ENCODE peak calls at places on chromosomes 13 and 19, in four cellular contexts. D, A, R and F are unnamed samples. For H3K9me3 and H3K79me1, the result is how much of the 10 kb centered on the place peaks cover.

GRCh38 chr19:8455018-8455417 is 10.2 kb downstream of the HNRNPM start:
- DNase-seq in D (no peak), A (no peak), R (no peak), F (no peak)

GRCh38 chr13:44109986-44110640 is 230.4 kb downstream of the LACC1 start:
- DNase-seq in D (no peak), A (no peak), R (no peak), F (no peak)

GRCh38 chr13:62119739-62120700 is 704.4 kb upstream of the PCDH20 start:
- DNase-seq in D (no peak), A (no peak), R (peak), F (peak)

GRCh38 chr13:74920361-74920760 is 561.6 kb downstream of the TBC1D4 start:
- DNase-seq in D (no peak), A (no peak), R (no peak), F (peak)

GRCh38 chr19:16702123-16702522 is 17.5 kb upstream of the NWD1 start:
- DNase-seq in D (no peak), A (no peak), R (peak), F (peak)

GRCh38 chr19:42246143-42246868 is 3.9 kb upstream of the GSK3A start:
- DNase-seq in D (no peak), A (no peak), R (peak), F (peak)

GRCh38 chr13:100089633-100090032 is 740 bp downstream of the PCCA start:
- DNase-seq in D (no peak), A (no peak), R (peak), F (peak)

GRCh38 chr13:73056054-73056962 is 2.5 kb upstream of the KLF5 start:
- DNase-seq in D (no peak), A (no peak), R (peak), F (peak)

GRCh38 chr19:15241259-15241658 is 9.0 kb upstream of the EPHX3 start:
- DNase-seq in D (no peak), A (no peak), R (peak), F (no peak)

GRCh38 chr19:55383789-55384575 is at the start of gene TMEM238:
- DNase-seq in D (no peak), A (peak), R (peak), F (peak)

GRCh38 chr13:20174656-20175405 is 14.0 kb upstream of the GJA3 start:
- DNase-seq in D (peak), A (no peak), R (peak), F (peak)

GRCh38 chr19:38513762-38514167 is 80.3 kb downstream of the RYR1 start:
- DNase-seq in D (no peak), A (no peak), R (no peak), F (no peak)

GRCh38 chr13:113545931-113546516 is 38.5 kb upstream of the TFDP1 start:
- DNase-seq in D (no peak), A (no peak), R (no peak), F (no peak)

GRCh38 chr19:33395561-33396550 is 22.3 kb downstream of the CEBPG start:
- DNase-seq in D (no peak), A (no peak), R (peak), F (no peak)

GRCh38 chr19:10424011-10424637 is 3.8 kb downstream of the PDE4A start:
- DNase-seq in D (no peak), A (peak), R (peak), F (peak)

GRCh38 chr13:110973007-110973700 is 58.3 kb upstream of the ANKRD10 start:
- DNase-seq in D (no peak), A (no peak), R (no peak), F (no peak)

GRCh38 chr19:49801966-49802661 is 11.0 kb downstream of the FUZ start:
- DNase-seq in D (no peak), A (peak), R (peak), F (peak)

GRCh38 chr13:30124131-30124768 is 183.1 kb downstream of the KATNAL1 start:
- DNase-seq in D (no peak), A (no peak), R (no peak), F (no peak)

GRCh38 chr13:46389985-46390384 is 2.9 kb upstream of the RUBCNL start:
- DNase-seq in D (no peak), A (no peak), R (no peak), F (no peak)
- H4K91ac ChIP-seq in D (no peak), A (no peak), R (no peak), F (no peak)

GRCh38 chr19:40023969-40024368 is 27.1 kb downstream of the ZNF546 start:
- DNase-seq in D (no peak), A (no peak), R (no peak), F (no peak)
- H3K9me3 ChIP-seq in D (half or more), A (half or more), R (under half), F (half or more)

GRCh38 chr19:21513651-21514050 is 8.2 kb downstream of the ZNF429 start:
- DNase-seq in D (no peak), A (no peak), R (no peak), F (no peak)

GRCh38 chr19:21519488-21519887 is 14.1 kb downstream of the ZNF429 start:
- DNase-seq in D (no peak), A (no peak), R (no peak), F (no peak)
- H3K79me1 ChIP-seq in D (under half), A (under half), R (under half), F (under half)

DNA sequence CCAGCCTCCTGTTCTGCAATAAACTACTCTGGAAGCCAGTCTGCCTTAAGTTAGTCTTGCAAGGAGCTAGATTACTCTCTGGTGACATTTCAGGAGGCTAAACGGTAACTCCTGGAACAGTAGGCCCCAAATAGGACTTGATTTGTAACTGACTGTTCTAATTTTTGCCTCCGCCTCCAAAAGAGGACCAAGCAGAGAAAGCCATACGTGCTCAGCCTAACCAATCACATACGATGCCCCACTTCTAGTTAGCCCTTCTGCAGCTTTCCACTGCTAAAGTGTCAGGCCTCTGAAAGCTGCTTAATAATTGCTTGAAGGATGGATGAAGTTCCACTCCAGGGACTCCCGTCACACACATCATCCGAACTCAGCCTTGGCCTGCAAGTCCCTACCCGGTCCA is 749 bp downstream of the ZNF805 start:
- DNase-seq in D (no peak), A (no peak), R (peak), F (peak)
- H4K91ac ChIP-seq in D (no peak), A (no peak), R (peak), F (no peak)

DNA sequence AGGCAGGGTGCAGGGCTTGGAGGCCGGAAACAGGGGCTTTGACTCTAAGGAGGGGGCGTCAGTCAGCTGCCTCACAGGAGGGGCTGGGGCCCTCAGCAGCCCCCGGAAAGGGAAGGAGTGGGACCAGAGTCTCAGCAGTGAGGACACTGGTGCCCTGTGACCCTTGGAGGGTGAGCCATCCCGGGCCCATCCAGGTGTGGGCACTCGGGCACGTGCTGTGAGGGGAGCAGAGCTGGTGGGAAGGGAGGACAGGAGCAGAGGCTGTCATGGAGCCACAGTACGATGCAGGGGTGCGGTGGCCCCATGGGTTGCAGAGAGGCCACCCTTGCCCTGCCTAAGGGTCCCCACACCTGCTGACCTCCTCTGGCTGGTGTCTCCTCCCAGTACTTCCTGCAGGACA is 19.1 kb upstream of the ZNF544 start:
- DNase-seq in D (no peak), A (no peak), R (no peak), F (no peak)
- H3K9me3 ChIP-seq in D (half or more), A (half or more), R (half or more), F (half or more)

GRCh38 chr19:12789904-12790619 is 1.2 kb upstream of the JUNB start:
- DNase-seq in D (peak), A (peak), R (peak), F (peak)

GRCh38 chr19:12791345-12792047 is at the start of gene JUNB:
- DNase-seq in D (no peak), A (no peak), R (peak), F (peak)

GRCh38 chr19:12792048-12792852 is 964 bp downstream of the JUNB start:
- DNase-seq in D (no peak), A (no peak), R (peak), F (peak)

GRCh38 chr19:12789098-12789903 is 2.0 kb upstream of the JUNB start:
- DNase-seq in D (no peak), A (no peak), R (peak), F (peak)

DNA sequence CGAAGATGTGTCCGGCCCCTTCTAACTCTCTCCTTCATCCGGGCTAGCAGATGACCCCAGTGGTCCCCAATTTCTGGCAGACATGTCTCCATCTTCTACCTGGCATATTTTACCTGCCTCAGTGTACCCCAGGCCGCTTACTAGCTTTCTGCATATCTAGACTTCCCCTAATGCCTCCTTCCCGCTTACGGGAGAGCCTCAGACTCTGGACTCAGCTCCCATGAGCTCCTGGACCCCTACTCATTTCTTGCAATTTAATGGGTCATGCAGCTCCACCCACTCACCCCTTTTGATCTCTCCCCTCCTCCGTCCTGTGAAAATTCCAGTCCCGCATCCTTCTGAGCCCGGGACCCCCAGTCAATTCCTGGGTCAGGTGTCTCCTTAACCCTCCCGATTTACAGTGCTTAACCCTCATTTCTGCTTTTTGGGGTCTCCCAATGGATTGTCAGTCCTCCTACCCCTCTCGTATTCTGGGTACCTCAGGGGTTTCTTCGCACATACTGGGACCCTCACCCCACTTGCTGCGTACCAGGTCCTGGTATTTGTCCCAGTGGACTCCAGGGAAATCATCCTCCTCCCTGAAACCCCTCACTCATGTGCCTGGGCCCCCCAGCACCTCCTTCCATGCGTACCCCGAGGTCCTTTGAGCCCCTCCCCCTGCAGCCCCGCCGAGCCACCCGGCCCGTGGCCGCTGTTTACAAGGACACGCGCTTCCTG is 500 bp upstream of the JUNB start:
- DNase-seq in D (no peak), A (no peak), R (no peak), F (peak)
- H3K79me1 ChIP-seq in D (under half), A (under half), R (under half), F (under half)

GRCh38 chr19:13150919-13151604 is 851 bp downstream of the IER2 start:
- DNase-seq in D (no peak), A (peak), R (no peak), F (peak)

GRCh38 chr19:13149628-13150186 is 468 bp downstream of the STX10 start:
- DNase-seq in D (no peak), A (peak), R (no peak), F (peak)

GRCh38 chr19:13151605-13152355 is 1.6 kb downstream of the IER2 start:
- DNase-seq in D (no peak), A (peak), R (peak), F (peak)

GRCh38 chr19:13152356-13152853 is 2.2 kb downstream of the IER2 start:
- DNase-seq in D (no peak), A (no peak), R (no peak), F (no peak)

GRCh38 chr19:13150187-13150918 is at the start of the genes IER2 and STX10:
- DNase-seq in D (no peak), A (peak), R (peak), F (peak)
- H4K91ac ChIP-seq in D (peak), A (no peak), R (peak), F (peak)